ENCODE peak calls at places on chromosomes 11 and 22, in six cellular contexts. Z is fibroblast of pulmonary artery; Y is naive thymus-derived CD4-positive, alpha-beta T cell; L is activated CD8-positive, alpha-beta T cell treated with anti-CD3 and anti-CD28 coated beads, Interleukin-2, amount 10 ng/mL, durations not matched to agents 7 days and 5 days; M is astrocyte of the hippocampus; N is Right ventricle myocardium superior. A is an unnamed sample.
A peak's percentile ranks its signal among the peaks of the same experiment; 100 is the strongest.

GRCh38 chr11:1127664-1128162 is 30.0 kb upstream of the MUC5AC start:
- DNase-seq in Z (no peak), Y (no peak), L (no peak), M (no peak), N (no peak), A (peak; percentile 23)

GRCh38 chr22:29375436-29376076 is 12.8 kb downstream of the AP1B1 start:
- DNase-seq in Z (no peak), Y (no peak), L (no peak), M (no peak), N (no peak), A (no peak)

GRCh38 chr11:9700105-9700801 is 36.4 kb downstream of the SWAP70 start:
- DNase-seq in Z (no peak), Y (no peak), L (no peak), M (peak; percentile 59), N (no peak), A (no peak)

GRCh38 chr11:10044618-10045017 is 249.4 kb downstream of the SBF2 start:
- DNase-seq in Z (peak; percentile 21), Y (no peak), L (no peak), M (no peak), N (no peak), A (no peak)

GRCh38 chr22:19880786-19881569 is 26.3 kb upstream of the GNB1L start:
- DNase-seq in Z (peak; percentile 97), Y (no peak), L (no peak), M (peak; percentile 98), N (peak; percentile 75), A (no peak)

GRCh38 chr11:130211144-130211543 is 51.6 kb downstream of the ST14 start:
- DNase-seq in Z (no peak), Y (no peak), L (no peak), M (no peak), N (no peak), A (no peak)

GRCh38 chr22:50271011-50271394 is 823 bp upstream of the MAPK11 start:
- DNase-seq in Z (no peak), Y (no peak), L (no peak), M (no peak), N (no peak), A (no peak)

GRCh38 chr11:35579557-35580396 is 38.5 kb upstream of the FJX1 start:
- DNase-seq in Z (peak; percentile 95), Y (no peak), L (no peak), M (peak; percentile 32), N (no peak), A (no peak)

GRCh38 chr22:45684169-45684568 is 12.5 kb downstream of the ATXN10 start:
- DNase-seq in Z (peak; percentile 14), Y (no peak), L (no peak), M (peak; percentile 38), N (no peak), A (no peak)

GRCh38 chr11:64834723-64835615 is 9.5 kb downstream of the CDC42BPG start:
- DNase-seq in Z (peak; percentile 38), Y (peak; percentile 3), L (no peak), M (peak; percentile 91), N (no peak), A (no peak)

GRCh38 chr11:65298131-65298535 is 16.5 kb upstream of the CDC42EP2 start:
- DNase-seq in Z (peak; percentile 69), Y (no peak), L (no peak), M (no peak), N (peak; percentile 96), A (no peak)

GRCh38 chr11:34358666-34359547 is 1.1 kb upstream of the ABTB2 start:
- DNase-seq in Z (peak; percentile 84), Y (peak; percentile 68), L (peak; percentile 87), M (peak; percentile 88), N (peak; percentile 82), A (peak; percentile 77)

GRCh38 chr11:133038850-133039249 is 493.5 kb downstream of the OPCML start:
- DNase-seq in Z (no peak), Y (no peak), L (no peak), M (peak; percentile 33), N (no peak), A (no peak)

GRCh38 chr22:26615830-26616435 is 1.9 kb downstream of the CRYBB1 start:
- DNase-seq in Z (no peak), Y (no peak), L (no peak), M (no peak), N (no peak), A (no peak)

GRCh38 chr11:80505771-80506170 is 1064.9 kb upstream of the TENM4 start:
- DNase-seq in Z (no peak), Y (no peak), L (no peak), M (no peak), N (no peak), A (no peak)

GRCh38 chr11:1531961-1532586 is 40.0 kb downstream of the DUSP8 start:
- DNase-seq in Z (no peak), Y (no peak), L (no peak), M (peak; percentile 23), N (peak; percentile 86), A (no peak)

GRCh38 chr22:17077255-17077654 is 7.5 kb upstream of the IL17RA start:
- DNase-seq in Z (no peak), Y (no peak), L (no peak), M (peak; percentile 83), N (no peak), A (no peak)

GRCh38 chr11:47641585-47642098 is 717 bp downstream of the MTCH2 start:
- DNase-seq in Z (no peak), Y (no peak), L (no peak), M (no peak), N (no peak), A (no peak)